ENCODE peak calls at places on chromosome 9, in seven cellular contexts. U, G, D, B, R, K and N are unnamed samples.

GRCh38 chr9:71210326-71210725 is 88.9 kb upstream of the TRPM3 start:
- DNase-seq in U (no peak), B (no peak), K (no peak), G (no peak), D (no peak), R (no peak), N (no peak)

GRCh38 chr9:108439967-108440366 is 415.8 kb downstream of the ACTL7B start:
- DNase-seq in D (no peak), G (no peak), U (peak; percentile 83), K (peak; percentile 57), B (no peak), R (no peak), N (no peak)

GRCh38 chr9:23044549-23044948 is 597.9 kb downstream of the DMRTA1 start:
- DNase-seq in G (no peak), B (no peak), D (no peak), U (peak; percentile 3), K (no peak), R (no peak), N (no peak)

GRCh38 chr9:127187231-127187956 is 65.0 kb upstream of the ANGPTL2 start:
- DNase-seq in G (no peak), B (peak; percentile 35), R (peak; percentile 44), U (peak; percentile 98), K (peak; percentile 95), D (peak; percentile 54), N (peak; percentile 40)

GRCh38 chr9:128412120-128412790 is 8.4 kb upstream of the CERCAM start:
- DNase-seq in D (peak; percentile 31), K (peak; percentile 35), B (no peak), R (peak; percentile 44), G (no peak), U (peak; percentile 37), N (peak; percentile 35)

GRCh38 chr9:103139891-103140290 is 144.8 kb downstream of the CYLC2 start:
- DNase-seq in K (no peak), B (no peak), R (no peak), D (no peak), G (no peak), U (no peak), N (no peak)

GRCh38 chr9:20197976-20198685 is 409.3 kb upstream of the SLC24A2 start:
- DNase-seq in B (no peak), G (peak; percentile 22), K (no peak), U (peak; percentile 25), R (peak; percentile 31), D (no peak), N (no peak)

GRCh38 chr9:91803143-91803940 is 146.7 kb downstream of the ROR2 start:
- DNase-seq in K (peak; percentile 40), D (no peak), R (no peak), B (no peak), U (peak; percentile 37), G (no peak), N (no peak)

GRCh38 chr9:4375424-4376195 is 75.7 kb upstream of the GLIS3 start:
- DNase-seq in G (no peak), D (no peak), R (no peak), B (no peak), U (peak; percentile 85), K (peak; percentile 68), N (no peak)

GRCh38 chr9:29397148-29397547 is 1823.9 kb upstream of the C9orf72 start:
- DNase-seq in U (no peak), G (no peak), B (no peak), D (no peak), K (no peak), R (no peak), N (no peak)

GRCh38 chr9:99057665-99058625 is 47.0 kb upstream of the TGFBR1 start:
- DNase-seq in K (peak; percentile 94), G (peak; percentile 57), D (no peak), B (peak; percentile 83), R (peak; percentile 33), U (peak; percentile 64), N (no peak)

DNA sequence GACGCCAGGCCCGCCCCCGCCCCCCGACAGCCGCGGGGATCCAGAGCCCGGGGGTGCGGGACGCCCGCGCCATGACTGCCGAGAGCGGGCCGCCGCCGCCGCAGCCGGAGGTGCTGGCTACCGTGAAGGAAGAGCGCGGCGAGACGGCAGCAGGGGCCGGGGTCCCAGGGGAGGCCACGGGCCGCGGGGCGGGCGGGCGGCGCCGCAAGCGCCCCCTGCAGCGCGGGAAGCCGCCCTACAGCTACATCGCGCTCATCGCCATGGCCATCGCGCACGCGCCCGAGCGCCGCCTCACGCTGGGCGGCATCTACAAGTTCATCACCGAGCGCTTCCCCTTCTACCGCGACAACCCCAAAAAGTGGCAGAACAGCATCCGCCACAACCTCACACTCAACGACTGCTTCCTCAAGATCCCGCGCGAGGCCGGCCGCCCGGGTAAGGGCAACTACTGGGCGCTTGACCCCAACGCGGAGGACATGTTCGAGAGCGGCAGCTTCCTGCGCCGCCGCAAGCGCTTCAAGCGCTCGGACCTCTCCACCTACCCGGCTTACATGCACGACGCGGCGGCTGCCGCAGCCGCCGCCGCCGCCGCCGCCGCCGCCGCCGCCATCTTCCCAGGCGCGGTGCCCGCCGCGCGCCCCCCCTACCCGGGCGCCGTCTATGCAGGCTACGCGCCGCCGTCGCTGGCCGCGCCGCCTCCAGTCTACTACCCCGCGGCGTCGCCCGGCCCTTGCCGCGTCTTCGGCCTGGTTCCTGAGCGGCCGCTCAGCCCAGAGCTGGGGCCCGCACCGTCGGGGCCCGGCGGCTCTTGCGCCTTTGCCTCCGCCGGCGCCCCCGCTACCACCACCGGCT is 1.0 kb downstream of the FOXE1 start:
- DNase-seq in K (no peak), G (no peak), U (peak; percentile 37), D (no peak), B (peak; percentile 86), R (no peak), N (no peak)
- TF ChIP-seq CTCF in K (no peak), G (peak; percentile 21), U (no peak), D (peak; percentile 18), B (no peak), R (no peak), N (no peak)

DNA sequence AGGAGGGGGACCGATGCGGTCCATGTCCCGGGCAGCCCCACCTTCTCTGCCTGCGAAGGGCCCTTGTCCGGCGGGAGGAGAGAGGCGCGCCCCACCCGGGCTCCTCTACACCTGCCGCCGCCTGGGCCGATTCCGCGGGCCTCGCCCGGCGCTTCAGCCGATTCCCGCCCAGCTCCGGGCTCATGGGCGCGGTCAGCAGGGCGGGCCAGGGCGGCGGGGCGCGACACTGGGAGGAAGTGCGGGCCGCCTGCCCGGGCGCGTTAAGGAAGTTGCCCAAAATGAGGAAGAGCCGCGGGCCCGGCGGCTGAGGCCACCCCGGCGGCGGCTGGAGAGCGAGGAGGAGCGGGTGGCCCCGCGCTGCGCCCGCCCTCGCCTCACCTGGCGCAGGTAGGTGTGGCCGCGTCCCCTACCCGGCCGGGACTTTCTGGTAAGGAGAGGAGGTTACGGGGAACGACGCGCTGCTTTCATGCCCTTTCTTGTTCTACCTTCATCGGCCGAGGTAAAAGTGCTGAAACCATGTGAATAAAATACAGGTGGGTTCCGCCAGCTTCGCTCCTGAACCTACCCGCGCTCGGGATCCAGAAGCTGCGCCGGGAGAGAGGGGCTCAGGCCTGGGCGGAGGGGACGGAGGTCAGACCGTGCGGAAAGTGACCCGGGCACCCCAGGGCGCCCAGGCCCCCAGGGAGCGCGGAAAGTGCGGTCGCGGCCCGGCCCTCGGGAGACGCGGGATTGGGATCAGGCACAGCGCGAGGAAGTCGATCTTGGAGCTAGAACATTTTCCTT is at the start of gene SYK:
- DNase-seq in B (peak; percentile 96), D (peak; percentile 60), G (peak; percentile 51), R (peak; percentile 81), U (no peak), K (no peak), N (peak; percentile 70)
- TF ChIP-seq CTCF in B (no peak), D (no peak), G (no peak), R (no peak), U (no peak), K (no peak), N (no peak)

DNA sequence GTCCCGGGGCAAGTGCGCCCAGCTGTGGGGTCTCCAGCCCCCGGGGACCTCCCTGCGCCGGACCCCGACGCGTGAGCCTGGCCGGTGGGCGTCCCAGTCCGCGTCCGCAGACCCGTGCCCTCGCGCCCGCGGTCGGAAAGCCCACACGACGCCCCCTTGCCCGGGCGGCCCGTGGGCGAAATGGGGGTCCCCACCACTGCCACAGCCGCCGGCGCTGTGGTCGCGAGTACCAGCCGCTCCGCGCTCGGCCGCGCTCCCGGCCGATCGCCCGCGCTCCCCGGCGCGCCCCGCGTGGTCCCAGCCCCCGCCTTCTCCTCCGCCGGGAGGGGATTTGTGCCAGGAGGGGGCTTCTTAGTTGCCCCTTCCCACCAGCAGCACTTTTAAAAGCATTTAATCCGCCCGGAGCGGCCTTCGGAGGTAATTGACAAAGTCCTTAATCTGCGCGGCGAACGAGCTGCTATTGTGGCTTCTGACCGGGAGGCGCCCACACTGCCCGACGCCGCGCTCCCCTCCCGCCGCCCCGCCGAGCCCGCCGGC is 426 bp upstream of the FIBCD1 start:
- DNase-seq in G (no peak), K (no peak), R (no peak), B (no peak), D (no peak), U (peak; percentile 30), N (no peak)
- TF ChIP-seq CTCF in G (no peak), K (no peak), R (no peak), B (no peak), D (no peak), U (no peak), N (no peak)

DNA sequence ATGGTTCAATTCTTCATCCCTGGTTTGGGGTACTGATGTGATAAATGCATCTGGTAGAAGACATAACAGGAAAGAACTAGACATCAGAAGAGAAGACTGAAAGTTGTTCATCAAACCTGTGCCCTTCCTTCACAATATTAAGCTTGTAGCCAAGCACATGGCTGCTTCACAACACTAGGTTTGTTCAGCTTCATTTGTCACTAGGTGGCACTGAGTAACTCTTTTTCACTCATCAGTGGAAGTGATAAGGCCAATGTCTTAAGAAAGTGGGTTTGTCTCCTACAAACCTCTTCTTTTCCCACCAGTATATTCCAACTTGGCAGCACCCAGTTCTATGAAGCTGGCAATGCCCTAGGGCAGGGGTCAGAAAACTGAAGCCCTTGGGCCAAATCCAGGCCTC is 26.9 kb downstream of the ZNF484 start:
- DNase-seq in R (no peak), G (no peak), U (no peak), K (no peak), D (no peak), B (no peak), N (no peak)
- TF ChIP-seq CTCF in R (no peak), G (no peak), U (no peak), K (no peak), D (no peak), B (no peak), N (no peak)

GRCh38 chr9:87662808-87663528 is 63.0 kb upstream of the CTSL start:
- DNase-seq in U (peak; percentile 79), R (peak; percentile 85), G (peak; percentile 76), K (peak; percentile 78), B (no peak), D (peak; percentile 77), N (peak; percentile 85)
- TF ChIP-seq CTCF in U (peak; percentile 91), R (peak; percentile 71), G (peak; percentile 65), K (peak; percentile 93), B (peak; percentile 69), D (peak; percentile 83), N (peak; percentile 47)

GRCh38 chr9:11506980-11507379 is 894.2 kb upstream of the PTPRD start:
- DNase-seq in B (no peak), R (no peak), U (no peak), G (no peak), D (no peak), K (no peak), N (no peak)
- TF ChIP-seq CTCF in B (no peak), R (no peak), U (no peak), G (no peak), D (no peak), K (no peak), N (no peak)